ENCODE peak calls at places on chromosomes 7 and 10, in eight cellular contexts. One of them, this sample, is unnamed.

GRCh38 chr7:113247198-113247597 is 128.8 kb upstream of the SMIM30 start:
- DNase-seq in stromal cell of bone marrow: no peak
- DNase-seq in stimulated activated CD8-positive, alpha-beta memory T cell treated with anti-CD3 and anti-CD28 coated beads, Interleukin-7, amount 100 ng/mL, for 1 hour: no peak
- DNase-seq in cardiac fibroblast: peak
- DNase-seq in NCI-H1105: no peak
- DNase-seq in mesenteric fat pad: no peak
- DNase-seq in esophagus squamous epithelium: no peak
- DNase-seq in CD8-positive, alpha-beta T cell: no peak
- DNase-seq in this sample: no peak

GRCh38 chr10:131848296-131848695 is 52.5 kb upstream of the PPP2R2D start:
- DNase-seq in stromal cell of bone marrow: no peak
- DNase-seq in stimulated activated CD8-positive, alpha-beta memory T cell treated with anti-CD3 and anti-CD28 coated beads, Interleukin-7, amount 100 ng/mL, for 1 hour: no peak
- DNase-seq in cardiac fibroblast: no peak
- DNase-seq in NCI-H1105: no peak
- DNase-seq in mesenteric fat pad: no peak
- DNase-seq in esophagus squamous epithelium: no peak
- DNase-seq in CD8-positive, alpha-beta T cell: no peak
- DNase-seq in this sample: no peak

GRCh38 chr10:121179006-121179405 is 327.8 kb downstream of the WDR11 start:
- DNase-seq in stromal cell of bone marrow: no peak
- DNase-seq in stimulated activated CD8-positive, alpha-beta memory T cell treated with anti-CD3 and anti-CD28 coated beads, Interleukin-7, amount 100 ng/mL, for 1 hour: no peak
- DNase-seq in cardiac fibroblast: no peak
- DNase-seq in NCI-H1105: no peak
- DNase-seq in mesenteric fat pad: no peak
- DNase-seq in esophagus squamous epithelium: no peak
- DNase-seq in CD8-positive, alpha-beta T cell: no peak
- DNase-seq in this sample: no peak

GRCh38 chr10:102150970-102151773 is 1.0 kb upstream of the NOLC1 start:
- DNase-seq in stromal cell of bone marrow: no peak
- DNase-seq in stimulated activated CD8-positive, alpha-beta memory T cell treated with anti-CD3 and anti-CD28 coated beads, Interleukin-7, amount 100 ng/mL, for 1 hour: no peak
- DNase-seq in cardiac fibroblast: peak
- DNase-seq in NCI-H1105: no peak
- DNase-seq in mesenteric fat pad: no peak
- DNase-seq in esophagus squamous epithelium: no peak
- DNase-seq in CD8-positive, alpha-beta T cell: no peak
- DNase-seq in this sample: no peak

GRCh38 chr7:78649976-78650375 is 803.5 kb downstream of the MAGI2 start:
- DNase-seq in stromal cell of bone marrow: no peak
- DNase-seq in stimulated activated CD8-positive, alpha-beta memory T cell treated with anti-CD3 and anti-CD28 coated beads, Interleukin-7, amount 100 ng/mL, for 1 hour: no peak
- DNase-seq in cardiac fibroblast: no peak
- DNase-seq in NCI-H1105: no peak
- DNase-seq in mesenteric fat pad: no peak
- DNase-seq in esophagus squamous epithelium: no peak
- DNase-seq in CD8-positive, alpha-beta T cell: no peak
- DNase-seq in this sample: no peak

GRCh38 chr10:69389827-69390490 is 26.8 kb downstream of the TACR2 start:
- DNase-seq in stromal cell of bone marrow: peak
- DNase-seq in stimulated activated CD8-positive, alpha-beta memory T cell treated with anti-CD3 and anti-CD28 coated beads, Interleukin-7, amount 100 ng/mL, for 1 hour: no peak
- DNase-seq in cardiac fibroblast: peak
- DNase-seq in NCI-H1105: peak
- DNase-seq in mesenteric fat pad: no peak
- DNase-seq in esophagus squamous epithelium: no peak
- DNase-seq in CD8-positive, alpha-beta T cell: no peak
- DNase-seq in this sample: no peak

GRCh38 chr10:101848408-101848807 is 4.8 kb upstream of the KCNIP2 start:
- DNase-seq in stromal cell of bone marrow: peak
- DNase-seq in stimulated activated CD8-positive, alpha-beta memory T cell treated with anti-CD3 and anti-CD28 coated beads, Interleukin-7, amount 100 ng/mL, for 1 hour: no peak
- DNase-seq in cardiac fibroblast: peak
- DNase-seq in NCI-H1105: no peak
- DNase-seq in mesenteric fat pad: no peak
- DNase-seq in esophagus squamous epithelium: no peak
- DNase-seq in CD8-positive, alpha-beta T cell: no peak
- DNase-seq in this sample: no peak

GRCh38 chr7:1056006-1056784 is 11.8 kb downstream of the GPR146 start:
- DNase-seq in stromal cell of bone marrow: no peak
- DNase-seq in stimulated activated CD8-positive, alpha-beta memory T cell treated with anti-CD3 and anti-CD28 coated beads, Interleukin-7, amount 100 ng/mL, for 1 hour: no peak
- DNase-seq in cardiac fibroblast: no peak
- DNase-seq in NCI-H1105: no peak
- DNase-seq in mesenteric fat pad: no peak
- DNase-seq in esophagus squamous epithelium: no peak
- DNase-seq in CD8-positive, alpha-beta T cell: no peak
- DNase-seq in this sample: no peak

GRCh38 chr7:143096146-143096545 is 35.7 kb upstream of the PIP start:
- DNase-seq in stromal cell of bone marrow: no peak
- DNase-seq in stimulated activated CD8-positive, alpha-beta memory T cell treated with anti-CD3 and anti-CD28 coated beads, Interleukin-7, amount 100 ng/mL, for 1 hour: no peak
- DNase-seq in cardiac fibroblast: no peak
- DNase-seq in NCI-H1105: no peak
- DNase-seq in mesenteric fat pad: no peak
- DNase-seq in esophagus squamous epithelium: no peak
- DNase-seq in CD8-positive, alpha-beta T cell: no peak
- DNase-seq in this sample: no peak

GRCh38 chr10:23067337-23067736 is 28.0 kb upstream of the MSRB2 start:
- DNase-seq in stromal cell of bone marrow: no peak
- DNase-seq in stimulated activated CD8-positive, alpha-beta memory T cell treated with anti-CD3 and anti-CD28 coated beads, Interleukin-7, amount 100 ng/mL, for 1 hour: no peak
- DNase-seq in cardiac fibroblast: no peak
- DNase-seq in NCI-H1105: no peak
- DNase-seq in mesenteric fat pad: no peak
- DNase-seq in esophagus squamous epithelium: no peak
- DNase-seq in CD8-positive, alpha-beta T cell: no peak
- DNase-seq in this sample: no peak

This sample was measured in amygdala.